ENCODE peak calls at places on chromosomes 4 and X, in nine cellular contexts. One of them, this sample, is unnamed.
A peak's percentile ranks its signal among the peaks of the same experiment; 100 is the strongest.

GRCh38 chr4:4735870-4736269 is 123.6 kb upstream of the MSX1 start:
- DNase-seq in spleen: no peak
- DNase-seq in body of pancreas: no peak
- DNase-seq in lower leg skin: no peak
- DNase-seq in breast epithelium: no peak
- DNase-seq in uterus: peak; percentile 67
- DNase-seq in tibial nerve: no peak
- DNase-seq in adrenal gland: no peak
- DNase-seq in upper lobe of left lung: no peak
- DNase-seq in this sample: no peak

GRCh38 chr4:637536-637935 is 12.2 kb downstream of the PDE6B start:
- DNase-seq in body of pancreas: no peak
- DNase-seq in tibial nerve: no peak
- DNase-seq in spleen: peak; percentile 62
- DNase-seq in lower leg skin: no peak
- DNase-seq in upper lobe of left lung: no peak
- DNase-seq in adrenal gland: no peak
- DNase-seq in breast epithelium: no peak
- DNase-seq in uterus: no peak
- DNase-seq in this sample: no peak

GRCh38 chr4:137124278-137124932 is 407.9 kb downstream of the PCDH18 start:
- DNase-seq in spleen: no peak
- DNase-seq in upper lobe of left lung: no peak
- DNase-seq in uterus: peak; percentile 16
- DNase-seq in adrenal gland: no peak
- DNase-seq in lower leg skin: no peak
- DNase-seq in tibial nerve: no peak
- DNase-seq in breast epithelium: no peak
- DNase-seq in body of pancreas: peak; percentile 8
- DNase-seq in this sample: no peak

GRCh38 chr4:85370400-85371032 is 104.4 kb upstream of the ARHGAP24 start:
- DNase-seq in breast epithelium: no peak
- DNase-seq in upper lobe of left lung: no peak
- DNase-seq in spleen: no peak
- DNase-seq in uterus: no peak
- DNase-seq in adrenal gland: peak; percentile 21
- DNase-seq in lower leg skin: no peak
- DNase-seq in body of pancreas: peak; percentile 58
- DNase-seq in tibial nerve: peak; percentile 30
- DNase-seq in this sample: no peak

GRCh38 chr4:133775881-133776280 is 425.7 kb downstream of the PABPC4L start:
- DNase-seq in upper lobe of left lung: no peak
- DNase-seq in lower leg skin: no peak
- DNase-seq in adrenal gland: no peak
- DNase-seq in body of pancreas: no peak
- DNase-seq in uterus: no peak
- DNase-seq in tibial nerve: no peak
- DNase-seq in breast epithelium: no peak
- DNase-seq in spleen: no peak
- DNase-seq in this sample: no peak

GRCh38 chr4:123121241-123121907 is 199.0 kb upstream of the NUDT6 start:
- DNase-seq in lower leg skin: no peak
- DNase-seq in spleen: no peak
- DNase-seq in tibial nerve: no peak
- DNase-seq in adrenal gland: no peak
- DNase-seq in body of pancreas: no peak
- DNase-seq in uterus: no peak
- DNase-seq in upper lobe of left lung: no peak
- DNase-seq in breast epithelium: no peak
- DNase-seq in this sample: no peak

GRCh38 chr4:41696131-41696530 is 52.4 kb downstream of the PHOX2B start:
- DNase-seq in breast epithelium: no peak
- DNase-seq in spleen: no peak
- DNase-seq in body of pancreas: no peak
- DNase-seq in tibial nerve: no peak
- DNase-seq in lower leg skin: no peak
- DNase-seq in upper lobe of left lung: no peak
- DNase-seq in adrenal gland: no peak
- DNase-seq in uterus: no peak
- DNase-seq in this sample: no peak

GRCh38 chr4:26083987-26084386 is 170.0 kb downstream of the SMIM20 start:
- DNase-seq in lower leg skin: no peak
- DNase-seq in breast epithelium: no peak
- DNase-seq in body of pancreas: peak; percentile 11
- DNase-seq in upper lobe of left lung: peak; percentile 46
- DNase-seq in adrenal gland: no peak
- DNase-seq in tibial nerve: no peak
- DNase-seq in uterus: peak; percentile 68
- DNase-seq in spleen: no peak
- DNase-seq in this sample: no peak

GRCh38 chrX:103362504-103362903 is 6.2 kb downstream of the TCEAL9 start:
- DNase-seq in tibial nerve: no peak
- DNase-seq in adrenal gland: no peak
- DNase-seq in lower leg skin: no peak
- DNase-seq in upper lobe of left lung: no peak
- DNase-seq in uterus: no peak
- DNase-seq in body of pancreas: no peak
- DNase-seq in breast epithelium: no peak
- DNase-seq in spleen: no peak
- DNase-seq in this sample: no peak

GRCh38 chrX:31272472-31272775 is 200.6 kb upstream of the FTHL17 start:
- DNase-seq in tibial nerve: no peak
- DNase-seq in lower leg skin: no peak
- DNase-seq in breast epithelium: no peak
- DNase-seq in adrenal gland: no peak
- DNase-seq in uterus: no peak
- DNase-seq in body of pancreas: no peak
- DNase-seq in spleen: no peak
- DNase-seq in upper lobe of left lung: no peak
- DNase-seq in this sample: no peak

GRCh38 chr4:55503164-55503563 is 43.5 kb downstream of the CLOCK start:
- DNase-seq in breast epithelium: no peak
- DNase-seq in adrenal gland: no peak
- DNase-seq in spleen: no peak
- DNase-seq in tibial nerve: no peak
- DNase-seq in upper lobe of left lung: no peak
- DNase-seq in body of pancreas: no peak
- DNase-seq in lower leg skin: no peak
- DNase-seq in uterus: no peak
- DNase-seq in this sample: no peak

GRCh38 chr4:139469216-139469615 is 15.3 kb downstream of the RAB33B start:
- DNase-seq in tibial nerve: no peak
- DNase-seq in spleen: no peak
- DNase-seq in adrenal gland: no peak
- DNase-seq in uterus: no peak
- DNase-seq in body of pancreas: no peak
- DNase-seq in upper lobe of left lung: no peak
- DNase-seq in breast epithelium: no peak
- DNase-seq in lower leg skin: no peak
- DNase-seq in this sample: no peak

GRCh38 chr4:11609751-11610150 is 181.1 kb upstream of the HS3ST1 start:
- DNase-seq in tibial nerve: no peak
- DNase-seq in spleen: no peak
- DNase-seq in lower leg skin: no peak
- DNase-seq in body of pancreas: no peak
- DNase-seq in adrenal gland: no peak
- DNase-seq in uterus: no peak
- DNase-seq in breast epithelium: no peak
- DNase-seq in upper lobe of left lung: no peak
- DNase-seq in this sample: no peak

GRCh38 chr4:155319506-155319905 is 57.3 kb downstream of the MAP9 start:
- DNase-seq in spleen: no peak
- DNase-seq in breast epithelium: no peak
- DNase-seq in lower leg skin: no peak
- DNase-seq in upper lobe of left lung: no peak
- DNase-seq in tibial nerve: no peak
- DNase-seq in body of pancreas: no peak
- DNase-seq in adrenal gland: no peak
- DNase-seq in uterus: no peak
- DNase-seq in this sample: no peak

GRCh38 chr4:95889662-95890061 is 49.8 kb downstream of the PDHA2 start:
- DNase-seq in adrenal gland: no peak
- DNase-seq in breast epithelium: no peak
- DNase-seq in body of pancreas: no peak
- DNase-seq in tibial nerve: no peak
- DNase-seq in upper lobe of left lung: no peak
- DNase-seq in uterus: no peak
- DNase-seq in spleen: no peak
- DNase-seq in lower leg skin: no peak
- DNase-seq in this sample: no peak

GRCh38 chr4:83071116-83071515 is 36.1 kb downstream of the COPS4 start:
- DNase-seq in tibial nerve: no peak
- DNase-seq in upper lobe of left lung: no peak
- DNase-seq in uterus: no peak
- DNase-seq in lower leg skin: no peak
- DNase-seq in body of pancreas: no peak
- DNase-seq in adrenal gland: no peak
- DNase-seq in spleen: no peak
- DNase-seq in breast epithelium: no peak
- DNase-seq in this sample: no peak

GRCh38 chr4:97477974-97478373 is 665.3 kb downstream of the STPG2 start:
- DNase-seq in tibial nerve: no peak
- DNase-seq in spleen: no peak
- DNase-seq in body of pancreas: no peak
- DNase-seq in lower leg skin: no peak
- DNase-seq in breast epithelium: no peak
- DNase-seq in adrenal gland: no peak
- DNase-seq in upper lobe of left lung: no peak
- DNase-seq in uterus: no peak
- DNase-seq in this sample: no peak

GRCh38 chrX:23782863-23783568 is at the start of gene SAT1:
- DNase-seq in upper lobe of left lung: peak; percentile 96
- DNase-seq in body of pancreas: peak; percentile 96
- DNase-seq in uterus: peak; percentile 95
- DNase-seq in lower leg skin: peak; percentile 98
- DNase-seq in adrenal gland: peak; percentile 93
- DNase-seq in spleen: peak; percentile 97
- DNase-seq in breast epithelium: peak; percentile 95
- DNase-seq in tibial nerve: peak; percentile 92
- DNase-seq in this sample: peak; percentile 98
- TF ChIP-seq POLR2A in upper lobe of left lung: peak; percentile 90
- TF ChIP-seq POLR2A in body of pancreas: peak; percentile 99
- TF ChIP-seq POLR2A in uterus: peak; percentile 95
- TF ChIP-seq POLR2A in lower leg skin: no peak
- TF ChIP-seq POLR2A in adrenal gland: peak; percentile 99
- TF ChIP-seq POLR2A in spleen: peak; percentile 98
- TF ChIP-seq POLR2A in breast epithelium: peak; percentile 97
- TF ChIP-seq POLR2A in tibial nerve: peak; percentile 94
- TF ChIP-seq POLR2A in this sample: peak; percentile 91

DNA sequence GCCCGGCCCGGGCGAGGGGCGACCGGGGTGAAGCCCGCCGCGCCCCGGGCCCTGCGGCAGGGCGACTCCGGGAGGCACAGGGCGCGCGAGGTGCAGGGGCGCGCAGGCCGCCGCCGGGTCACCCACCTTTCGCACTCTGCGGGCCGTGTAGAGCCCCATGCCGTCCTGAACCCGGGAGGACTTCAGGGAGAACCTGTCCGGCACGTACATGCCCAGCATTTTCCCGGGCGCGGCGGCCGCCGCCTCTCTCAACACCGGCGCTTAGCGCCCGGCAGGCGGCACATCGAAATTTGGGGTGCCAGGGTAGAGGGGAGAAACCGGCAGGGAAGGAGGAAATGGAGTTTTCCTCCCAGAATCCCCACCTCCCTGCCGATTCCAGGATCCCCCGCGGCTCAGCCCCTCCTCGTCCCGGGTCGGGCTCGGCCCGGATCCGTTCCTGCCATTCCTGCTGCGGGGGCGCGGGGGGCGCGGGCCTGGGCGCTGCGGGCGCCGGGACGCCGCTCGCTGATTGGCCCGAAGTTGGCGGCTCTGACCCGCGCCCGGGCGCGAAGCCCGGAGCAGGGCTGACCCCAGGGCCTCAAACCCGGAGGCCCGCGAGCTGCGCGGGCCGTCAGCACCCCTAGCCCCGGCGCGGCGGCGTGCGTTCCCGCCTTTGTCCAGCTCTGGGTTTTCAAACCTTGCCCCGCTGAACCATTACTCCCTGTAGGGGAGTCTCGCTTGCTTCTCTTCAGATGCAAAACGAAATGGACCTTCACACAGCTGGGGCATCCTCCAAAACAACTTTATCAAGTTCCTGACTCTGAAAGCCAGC is at the start of gene PRDM5:
- DNase-seq in body of pancreas: peak; percentile 66
- DNase-seq in spleen: peak; percentile 78
- DNase-seq in upper lobe of left lung: peak; percentile 53
- DNase-seq in lower leg skin: peak; percentile 88
- DNase-seq in breast epithelium: peak; percentile 53
- DNase-seq in tibial nerve: peak; percentile 20
- DNase-seq in uterus: peak; percentile 52
- DNase-seq in adrenal gland: peak; percentile 71
- DNase-seq in this sample: no peak
- TF ChIP-seq POLR2A in body of pancreas: peak; percentile 58
- TF ChIP-seq POLR2A in spleen: no peak
- TF ChIP-seq POLR2A in upper lobe of left lung: no peak
- TF ChIP-seq POLR2A in lower leg skin: no peak
- TF ChIP-seq POLR2A in breast epithelium: no peak
- TF ChIP-seq POLR2A in tibial nerve: no peak
- TF ChIP-seq POLR2A in uterus: peak; percentile 26
- TF ChIP-seq POLR2A in adrenal gland: no peak
- TF ChIP-seq POLR2A in this sample: no peak

DNA sequence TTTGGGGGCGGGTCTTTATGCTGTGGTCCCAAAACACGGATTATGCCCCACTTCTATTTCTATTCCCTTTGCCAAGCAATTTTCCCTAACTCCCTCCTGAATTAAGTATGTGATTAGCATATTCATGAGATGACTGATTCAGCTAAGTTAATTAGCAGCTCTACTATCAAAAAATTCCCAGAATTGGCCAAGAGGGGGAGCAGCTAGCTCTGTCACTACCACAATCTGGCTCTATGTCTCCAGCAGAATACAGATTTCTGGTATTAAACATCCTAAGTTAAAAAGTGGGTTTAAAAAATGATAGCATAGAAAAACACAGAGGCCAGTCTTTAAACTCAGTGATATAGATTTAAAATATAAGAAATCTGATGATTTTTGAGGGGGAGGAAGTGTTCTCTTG is 80.3 kb downstream of the GPC4 start:
- DNase-seq in body of pancreas: peak; percentile 20
- DNase-seq in lower leg skin: no peak
- DNase-seq in spleen: no peak
- DNase-seq in uterus: peak; percentile 29
- DNase-seq in adrenal gland: peak; percentile 19
- DNase-seq in upper lobe of left lung: no peak
- DNase-seq in breast epithelium: no peak
- DNase-seq in tibial nerve: peak; percentile 43
- DNase-seq in this sample: no peak
- TF ChIP-seq POLR2A in body of pancreas: no peak
- TF ChIP-seq POLR2A in lower leg skin: no peak
- TF ChIP-seq POLR2A in spleen: no peak
- TF ChIP-seq POLR2A in uterus: no peak
- TF ChIP-seq POLR2A in adrenal gland: no peak
- TF ChIP-seq POLR2A in upper lobe of left lung: no peak
- TF ChIP-seq POLR2A in breast epithelium: no peak
- TF ChIP-seq POLR2A in tibial nerve: no peak
- TF ChIP-seq POLR2A in this sample: no peak

DNA sequence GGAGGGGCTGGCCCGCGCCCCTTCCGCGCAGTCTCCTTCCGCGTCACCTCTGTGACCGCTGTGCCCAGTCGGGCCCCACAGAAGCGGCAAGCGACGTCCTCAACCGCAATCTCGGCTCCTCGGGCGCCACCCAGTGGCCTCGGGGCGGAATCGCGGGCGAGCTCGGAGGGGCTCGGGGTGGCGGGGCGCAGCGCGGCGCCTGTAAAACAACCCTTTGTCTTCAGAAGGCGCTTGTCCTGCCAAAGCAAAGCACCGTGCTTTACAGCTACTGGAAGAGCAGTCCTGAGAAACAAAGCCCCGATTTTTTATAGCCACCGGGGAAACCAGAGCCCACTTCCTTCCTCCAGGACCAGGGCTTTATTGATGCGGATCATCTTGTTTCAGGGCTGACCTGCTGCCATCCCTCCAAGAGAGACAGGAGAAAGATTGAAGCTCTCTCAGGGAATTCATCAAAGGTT is 37.3 kb upstream of the CDKN2AIP start:
- DNase-seq in uterus: peak; percentile 69
- DNase-seq in lower leg skin: peak; percentile 96
- DNase-seq in upper lobe of left lung: peak; percentile 88
- DNase-seq in breast epithelium: peak; percentile 77
- DNase-seq in body of pancreas: peak; percentile 83
- DNase-seq in adrenal gland: peak; percentile 84
- DNase-seq in spleen: peak; percentile 97
- DNase-seq in tibial nerve: peak; percentile 88
- DNase-seq in this sample: peak; percentile 86
- TF ChIP-seq POLR2A in uterus: no peak
- TF ChIP-seq POLR2A in lower leg skin: no peak
- TF ChIP-seq POLR2A in upper lobe of left lung: no peak
- TF ChIP-seq POLR2A in breast epithelium: no peak
- TF ChIP-seq POLR2A in body of pancreas: peak; percentile 13
- TF ChIP-seq POLR2A in adrenal gland: no peak
- TF ChIP-seq POLR2A in spleen: no peak
- TF ChIP-seq POLR2A in tibial nerve: no peak
- TF ChIP-seq POLR2A in this sample: no peak

This sample was measured in suprapubic skin.